ENCODE peak calls at places on chromosomes 16 and 17, in nine cellular contexts. One of them, this sample, is unnamed.
A peak's percentile ranks its signal among the peaks of the same experiment; 100 is the strongest.

GRCh38 chr16:23284584-23284983 is 17.5 kb upstream of the SCNN1B start:
- DNase-seq in mesendoderm: no peak
- DNase-seq in HCT116: no peak
- DNase-seq in neuronal stem cell: no peak
- DNase-seq in IMR-90: no peak
- DNase-seq in PC-3: peak; percentile 72
- DNase-seq in neural progenitor cell: no peak
- DNase-seq in hepatocyte: no peak
- DNase-seq in fibroblast of lung: no peak
- DNase-seq in this sample: no peak

GRCh38 chr17:29066603-29067002 is 23.7 kb downstream of the PIPOX start:
- DNase-seq in PC-3: no peak
- DNase-seq in neuronal stem cell: no peak
- DNase-seq in HCT116: no peak
- DNase-seq in mesendoderm: no peak
- DNase-seq in IMR-90: no peak
- DNase-seq in hepatocyte: no peak
- DNase-seq in fibroblast of lung: no peak
- DNase-seq in neural progenitor cell: no peak
- DNase-seq in this sample: peak; percentile 15

GRCh38 chr16:68478526-68479249 is 30.4 kb upstream of the SMPD3 start:
- DNase-seq in fibroblast of lung: no peak
- DNase-seq in neural progenitor cell: no peak
- DNase-seq in neuronal stem cell: no peak
- DNase-seq in IMR-90: no peak
- DNase-seq in HCT116: no peak
- DNase-seq in PC-3: no peak
- DNase-seq in hepatocyte: no peak
- DNase-seq in mesendoderm: peak; percentile 18
- DNase-seq in this sample: no peak

GRCh38 chr17:29115435-29115834 is 64.8 kb downstream of the MYO18A start:
- DNase-seq in neuronal stem cell: no peak
- DNase-seq in hepatocyte: no peak
- DNase-seq in PC-3: no peak
- DNase-seq in IMR-90: no peak
- DNase-seq in neural progenitor cell: no peak
- DNase-seq in HCT116: no peak
- DNase-seq in mesendoderm: no peak
- DNase-seq in fibroblast of lung: no peak
- DNase-seq in this sample: peak; percentile 42

GRCh38 chr16:27169511-27170071 is 33.7 kb upstream of the KDM8 start:
- DNase-seq in HCT116: no peak
- DNase-seq in IMR-90: peak; percentile 89
- DNase-seq in fibroblast of lung: peak; percentile 99
- DNase-seq in neuronal stem cell: no peak
- DNase-seq in neural progenitor cell: peak; percentile 29
- DNase-seq in PC-3: peak; percentile 82
- DNase-seq in hepatocyte: peak; percentile 34
- DNase-seq in mesendoderm: peak; percentile 44
- DNase-seq in this sample: peak; percentile 88

GRCh38 chr16:79328327-79329162 is 272.0 kb downstream of the MAF start:
- DNase-seq in mesendoderm: no peak
- DNase-seq in PC-3: no peak
- DNase-seq in neuronal stem cell: no peak
- DNase-seq in hepatocyte: no peak
- DNase-seq in fibroblast of lung: no peak
- DNase-seq in neural progenitor cell: peak; percentile 20
- DNase-seq in HCT116: no peak
- DNase-seq in IMR-90: no peak
- DNase-seq in this sample: no peak

GRCh38 chr16:56641166-56641565 is 2.7 kb downstream of the MT1A start:
- DNase-seq in neural progenitor cell: no peak
- DNase-seq in hepatocyte: no peak
- DNase-seq in IMR-90: no peak
- DNase-seq in PC-3: no peak
- DNase-seq in neuronal stem cell: no peak
- DNase-seq in HCT116: no peak
- DNase-seq in fibroblast of lung: no peak
- DNase-seq in mesendoderm: no peak
- DNase-seq in this sample: no peak

GRCh38 chr17:64694207-64694606 is 32.1 kb upstream of the SMURF2 start:
- DNase-seq in fibroblast of lung: peak; percentile 79
- DNase-seq in neuronal stem cell: no peak
- DNase-seq in PC-3: peak; percentile 99
- DNase-seq in hepatocyte: no peak
- DNase-seq in IMR-90: peak; percentile 67
- DNase-seq in mesendoderm: peak; percentile 58
- DNase-seq in HCT116: peak; percentile 99
- DNase-seq in neural progenitor cell: no peak
- DNase-seq in this sample: no peak

GRCh38 chr17:6231886-6232767 is 161.9 kb downstream of the WSCD1 start:
- DNase-seq in PC-3: peak; percentile 83
- DNase-seq in neuronal stem cell: no peak
- DNase-seq in HCT116: no peak
- DNase-seq in mesendoderm: peak; percentile 61
- DNase-seq in neural progenitor cell: no peak
- DNase-seq in hepatocyte: no peak
- DNase-seq in IMR-90: no peak
- DNase-seq in fibroblast of lung: peak; percentile 69
- DNase-seq in this sample: peak; percentile 88

GRCh38 chr16:65201446-65202010 is 79.7 kb upstream of the CDH11 start:
- DNase-seq in hepatocyte: no peak
- DNase-seq in neuronal stem cell: no peak
- DNase-seq in fibroblast of lung: no peak
- DNase-seq in PC-3: no peak
- DNase-seq in HCT116: no peak
- DNase-seq in mesendoderm: no peak
- DNase-seq in neural progenitor cell: no peak
- DNase-seq in IMR-90: peak; percentile 19
- DNase-seq in this sample: no peak

GRCh38 chr16:87382023-87382785 is 1.4 kb downstream of the FBXO31 start:
- DNase-seq in mesendoderm: no peak
- DNase-seq in PC-3: no peak
- DNase-seq in HCT116: no peak
- DNase-seq in neuronal stem cell: no peak
- DNase-seq in IMR-90: no peak
- DNase-seq in hepatocyte: peak; percentile 28
- DNase-seq in neural progenitor cell: no peak
- DNase-seq in fibroblast of lung: no peak
- DNase-seq in this sample: no peak

GRCh38 chr17:39606434-39607056 is 1.2 kb downstream of the NEUROD2 start:
- DNase-seq in HCT116: no peak
- DNase-seq in neural progenitor cell: peak; percentile 61
- DNase-seq in neuronal stem cell: no peak
- DNase-seq in fibroblast of lung: no peak
- DNase-seq in mesendoderm: no peak
- DNase-seq in IMR-90: no peak
- DNase-seq in hepatocyte: no peak
- DNase-seq in PC-3: no peak
- DNase-seq in this sample: peak; percentile 52

GRCh38 chr16:59053911-59054310 is 319.8 kb upstream of the GOT2 start:
- DNase-seq in neuronal stem cell: no peak
- DNase-seq in HCT116: no peak
- DNase-seq in fibroblast of lung: no peak
- DNase-seq in hepatocyte: no peak
- DNase-seq in mesendoderm: no peak
- DNase-seq in PC-3: no peak
- DNase-seq in neural progenitor cell: no peak
- DNase-seq in IMR-90: no peak
- DNase-seq in this sample: no peak

GRCh38 chr16:54356391-54356790 is 69.8 kb upstream of the IRX3 start:
- DNase-seq in mesendoderm: no peak
- DNase-seq in hepatocyte: no peak
- DNase-seq in HCT116: no peak
- DNase-seq in PC-3: no peak
- DNase-seq in IMR-90: no peak
- DNase-seq in neural progenitor cell: no peak
- DNase-seq in neuronal stem cell: no peak
- DNase-seq in fibroblast of lung: peak; percentile 22
- DNase-seq in this sample: peak; percentile 83

GRCh38 chr16:10753670-10754069 is 10.0 kb downstream of the NUBP1 start:
- DNase-seq in PC-3: no peak
- DNase-seq in mesendoderm: no peak
- DNase-seq in IMR-90: no peak
- DNase-seq in neural progenitor cell: no peak
- DNase-seq in fibroblast of lung: no peak
- DNase-seq in neuronal stem cell: no peak
- DNase-seq in hepatocyte: no peak
- DNase-seq in HCT116: no peak
- DNase-seq in this sample: no peak

GRCh38 chr17:65293584-65294183 is 156.5 kb downstream of the RGS9 start:
- DNase-seq in hepatocyte: no peak
- DNase-seq in mesendoderm: no peak
- DNase-seq in neuronal stem cell: no peak
- DNase-seq in fibroblast of lung: no peak
- DNase-seq in neural progenitor cell: no peak
- DNase-seq in IMR-90: no peak
- DNase-seq in HCT116: no peak
- DNase-seq in PC-3: no peak
- DNase-seq in this sample: peak; percentile 73

DNA sequence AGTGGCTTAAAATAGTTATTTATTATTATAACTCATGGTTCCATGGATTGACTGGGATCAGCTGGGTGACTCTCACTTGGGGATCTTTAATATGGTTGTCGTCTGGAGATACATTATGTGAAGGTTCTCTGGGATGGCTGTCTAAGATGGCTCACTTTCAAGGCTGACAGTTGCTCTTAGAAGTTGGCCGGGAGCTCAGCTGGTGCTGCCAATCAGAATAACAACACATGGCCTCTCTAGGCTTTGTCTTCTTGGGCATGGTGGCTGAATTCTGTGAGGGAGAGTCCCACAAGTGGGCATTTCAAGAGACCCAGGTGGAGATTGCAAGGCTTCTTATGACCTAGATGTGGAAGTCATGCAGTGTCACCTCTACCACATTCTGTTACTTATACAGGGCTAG is 269.7 kb downstream of the CA10 start:
- DNase-seq in hepatocyte: no peak
- DNase-seq in HCT116: no peak
- DNase-seq in IMR-90: no peak
- DNase-seq in fibroblast of lung: no peak
- DNase-seq in PC-3: no peak
- DNase-seq in neuronal stem cell: no peak
- DNase-seq in neural progenitor cell: no peak
- DNase-seq in mesendoderm: no peak
- DNase-seq in this sample: no peak
- H3K4me2 ChIP-seq in hepatocyte: no peak overlapping the region
- H3K4me2 ChIP-seq in HCT116: no peak overlapping the region
- H3K4me2 ChIP-seq in IMR-90: no peak overlapping the region
- H3K4me2 ChIP-seq in fibroblast of lung: no peak overlapping the region
- H3K4me2 ChIP-seq in PC-3: no peak overlapping the region
- H3K4me2 ChIP-seq in neuronal stem cell: no peak overlapping the region
- H3K4me2 ChIP-seq in neural progenitor cell: no peak overlapping the region
- H3K4me2 ChIP-seq in mesendoderm: no peak overlapping the region
- H3K4me2 ChIP-seq in this sample: no peak overlapping the region

GRCh38 chr17:82064433-82065192 is 991 bp downstream of the DUS1L start:
- DNase-seq in mesendoderm: no peak
- DNase-seq in neural progenitor cell: no peak
- DNase-seq in IMR-90: no peak
- DNase-seq in HCT116: no peak
- DNase-seq in neuronal stem cell: no peak
- DNase-seq in hepatocyte: no peak
- DNase-seq in PC-3: peak; percentile 48
- DNase-seq in fibroblast of lung: no peak
- DNase-seq in this sample: peak; percentile 93

GRCh38 chr17:82065193-82065637 is 389 bp downstream of the DUS1L start:
- DNase-seq in hepatocyte: peak; percentile 48
- DNase-seq in IMR-90: peak; percentile 24
- DNase-seq in HCT116: no peak
- DNase-seq in neural progenitor cell: no peak
- DNase-seq in mesendoderm: no peak
- DNase-seq in fibroblast of lung: peak; percentile 41
- DNase-seq in PC-3: no peak
- DNase-seq in neuronal stem cell: no peak
- DNase-seq in this sample: peak; percentile 98

GRCh38 chr17:82062984-82063368 is 2.6 kb downstream of the DUS1L start:
- DNase-seq in fibroblast of lung: no peak
- DNase-seq in HCT116: no peak
- DNase-seq in mesendoderm: no peak
- DNase-seq in IMR-90: no peak
- DNase-seq in PC-3: no peak
- DNase-seq in neural progenitor cell: no peak
- DNase-seq in neuronal stem cell: no peak
- DNase-seq in hepatocyte: no peak
- DNase-seq in this sample: peak; percentile 73

GRCh38 chr17:82062076-82062983 is 3.3 kb downstream of the DUS1L start:
- DNase-seq in fibroblast of lung: no peak
- DNase-seq in HCT116: no peak
- DNase-seq in mesendoderm: no peak
- DNase-seq in PC-3: no peak
- DNase-seq in neuronal stem cell: no peak
- DNase-seq in hepatocyte: no peak
- DNase-seq in IMR-90: no peak
- DNase-seq in neural progenitor cell: no peak
- DNase-seq in this sample: peak; percentile 83

GRCh38 chr17:82063424-82064415 is 1.9 kb downstream of the DUS1L start:
- DNase-seq in neuronal stem cell: no peak
- DNase-seq in hepatocyte: no peak
- DNase-seq in PC-3: no peak
- DNase-seq in fibroblast of lung: no peak
- DNase-seq in mesendoderm: no peak
- DNase-seq in neural progenitor cell: no peak
- DNase-seq in HCT116: no peak
- DNase-seq in IMR-90: no peak
- DNase-seq in this sample: peak; percentile 62
- H3K4me3 ChIP-seq in neuronal stem cell: no peak overlapping the region
- H3K4me3 ChIP-seq in hepatocyte: no peak overlapping the region
- H3K4me3 ChIP-seq in PC-3: peak overlapping the region; percentile 94
- H3K4me3 ChIP-seq in fibroblast of lung: no peak overlapping the region
- H3K4me3 ChIP-seq in mesendoderm: no peak overlapping the region
- H3K4me3 ChIP-seq in neural progenitor cell: no peak overlapping the region
- H3K4me3 ChIP-seq in HCT116: peak overlapping the region; percentile 96
- H3K4me3 ChIP-seq in IMR-90: no peak overlapping the region
- H3K4me3 ChIP-seq in this sample: peak overlapping the region; percentile 88

DNA sequence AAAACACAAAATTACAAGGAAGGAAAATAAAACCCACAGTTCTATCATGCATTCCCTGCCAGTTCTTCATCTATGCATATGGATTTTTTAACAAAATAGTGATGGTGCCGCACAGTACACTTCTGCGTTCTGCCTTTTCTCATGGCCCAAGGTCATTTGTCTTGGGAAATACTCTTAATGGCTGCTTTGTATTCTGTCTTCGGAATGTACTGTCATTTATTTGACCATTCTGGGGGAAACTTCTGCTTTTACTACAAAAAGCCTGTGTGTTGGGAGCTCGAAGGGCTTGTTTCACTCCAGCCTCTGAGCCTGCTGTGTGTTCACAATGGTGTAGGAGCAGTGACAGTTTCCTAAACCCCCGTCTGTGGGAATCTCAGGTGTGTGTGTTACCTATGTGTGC is 82.8 kb upstream of the SEC14L1 start:
- DNase-seq in mesendoderm: no peak
- DNase-seq in PC-3: no peak
- DNase-seq in fibroblast of lung: no peak
- DNase-seq in neuronal stem cell: no peak
- DNase-seq in HCT116: no peak
- DNase-seq in IMR-90: no peak
- DNase-seq in neural progenitor cell: no peak
- DNase-seq in hepatocyte: no peak
- DNase-seq in this sample: peak; percentile 21
- H3K27me3 ChIP-seq in mesendoderm: no peaks in the 10 kb centered on the region
- H3K27me3 ChIP-seq in PC-3: peaks cover 11% of the 10 kb centered on the region
- H3K27me3 ChIP-seq in fibroblast of lung: peaks cover 16% of the 10 kb centered on the region
- H3K27me3 ChIP-seq in neuronal stem cell: no peaks in the 10 kb centered on the region
- H3K27me3 ChIP-seq in HCT116: no peaks in the 10 kb centered on the region
- H3K27me3 ChIP-seq in IMR-90: peaks cover 37% of the 10 kb centered on the region
- H3K27me3 ChIP-seq in neural progenitor cell: no peaks in the 10 kb centered on the region
- H3K27me3 ChIP-seq in hepatocyte: no peaks in the 10 kb centered on the region
- H3K27me3 ChIP-seq in this sample: peaks cover 14% of the 10 kb centered on the region

GRCh38 chr17:32746698-32747097 is 130.2 kb downstream of the MYO1D start:
- DNase-seq in fibroblast of lung: peak; percentile 10
- DNase-seq in neuronal stem cell: no peak
- DNase-seq in hepatocyte: no peak
- DNase-seq in neural progenitor cell: no peak
- DNase-seq in HCT116: no peak
- DNase-seq in PC-3: peak; percentile 19
- DNase-seq in mesendoderm: no peak
- DNase-seq in IMR-90: peak; percentile 45
- DNase-seq in this sample: no peak
- H3K4me2 ChIP-seq in fibroblast of lung: no peak overlapping the region
- H3K4me2 ChIP-seq in neuronal stem cell: no peak overlapping the region
- H3K4me2 ChIP-seq in hepatocyte: no peak overlapping the region
- H3K4me2 ChIP-seq in neural progenitor cell: no peak overlapping the region
- H3K4me2 ChIP-seq in HCT116: no peak overlapping the region
- H3K4me2 ChIP-seq in PC-3: no peak overlapping the region
- H3K4me2 ChIP-seq in mesendoderm: no peak overlapping the region
- H3K4me2 ChIP-seq in IMR-90: no peak overlapping the region
- H3K4me2 ChIP-seq in this sample: no peak overlapping the region